ENCODE peak calls at places on chromosomes 11 and 22, in nine cellular contexts. One of them, this sample, is unnamed. For H3K4me1, the result is how much of the 10 kb centered on the place peaks cover.

GRCh38 chr11:44562836-44563460 is 2.5 kb upstream of the CD82 start:
- DNase-seq in CD8-positive, alpha-beta T cell: no peak
- DNase-seq in fibroblast of lung: no peak
- DNase-seq in cardiac muscle cell: no peak
- DNase-seq in A549: no peak
- DNase-seq in SK-N-SH: peak
- DNase-seq in tibial nerve: no peak
- DNase-seq in lung: no peak
- DNase-seq in H1: no peak
- DNase-seq in this sample: no peak

GRCh38 chr22:24977370-24978230 is 25.1 kb downstream of the KIAA1671 start:
- DNase-seq in cardiac muscle cell: peak
- DNase-seq in CD8-positive, alpha-beta T cell: no peak
- DNase-seq in SK-N-SH: no peak
- DNase-seq in fibroblast of lung: peak
- DNase-seq in A549: no peak
- DNase-seq in tibial nerve: peak
- DNase-seq in H1: no peak
- DNase-seq in lung: no peak
- DNase-seq in this sample: no peak

GRCh38 chr22:27802389-27803079 is 978 bp upstream of the MN1 start:
- DNase-seq in A549: no peak
- DNase-seq in SK-N-SH: no peak
- DNase-seq in lung: no peak
- DNase-seq in H1: no peak
- DNase-seq in cardiac muscle cell: no peak
- DNase-seq in fibroblast of lung: no peak
- DNase-seq in tibial nerve: no peak
- DNase-seq in CD8-positive, alpha-beta T cell: no peak
- DNase-seq in this sample: no peak

GRCh38 chr11:1234054-1234720 is 11.3 kb downstream of the MUC5B start:
- DNase-seq in tibial nerve: no peak
- DNase-seq in fibroblast of lung: no peak
- DNase-seq in SK-N-SH: peak
- DNase-seq in H1: no peak
- DNase-seq in CD8-positive, alpha-beta T cell: no peak
- DNase-seq in A549: no peak
- DNase-seq in cardiac muscle cell: no peak
- DNase-seq in lung: no peak
- DNase-seq in this sample: no peak

GRCh38 chr11:28833670-28834069 is 725.5 kb downstream of the METTL15 start:
- DNase-seq in SK-N-SH: no peak
- DNase-seq in fibroblast of lung: peak
- DNase-seq in CD8-positive, alpha-beta T cell: no peak
- DNase-seq in H1: no peak
- DNase-seq in A549: peak
- DNase-seq in lung: no peak
- DNase-seq in tibial nerve: no peak
- DNase-seq in cardiac muscle cell: peak
- DNase-seq in this sample: no peak

GRCh38 chr11:12330491-12331231 is 46.7 kb upstream of the PARVA start:
- DNase-seq in CD8-positive, alpha-beta T cell: no peak
- DNase-seq in A549: no peak
- DNase-seq in tibial nerve: no peak
- DNase-seq in cardiac muscle cell: peak
- DNase-seq in SK-N-SH: no peak
- DNase-seq in H1: no peak
- DNase-seq in lung: no peak
- DNase-seq in fibroblast of lung: peak
- DNase-seq in this sample: no peak

GRCh38 chr22:19292262-19293230 is 1.0 kb upstream of the CLTCL1 start:
- DNase-seq in lung: no peak
- DNase-seq in H1: no peak
- DNase-seq in cardiac muscle cell: peak
- DNase-seq in A549: no peak
- DNase-seq in CD8-positive, alpha-beta T cell: no peak
- DNase-seq in SK-N-SH: no peak
- DNase-seq in tibial nerve: no peak
- DNase-seq in fibroblast of lung: peak
- DNase-seq in this sample: no peak

GRCh38 chr11:124470516-124471231 is 25.2 kb upstream of the OR8B8 start:
- DNase-seq in H1: no peak
- DNase-seq in fibroblast of lung: no peak
- DNase-seq in SK-N-SH: no peak
- DNase-seq in cardiac muscle cell: peak
- DNase-seq in A549: no peak
- DNase-seq in tibial nerve: no peak
- DNase-seq in lung: no peak
- DNase-seq in CD8-positive, alpha-beta T cell: no peak
- DNase-seq in this sample: no peak

GRCh38 chr11:17752144-17752543 is 17.6 kb downstream of the KCNC1 start:
- DNase-seq in A549: no peak
- DNase-seq in fibroblast of lung: no peak
- DNase-seq in CD8-positive, alpha-beta T cell: no peak
- DNase-seq in SK-N-SH: no peak
- DNase-seq in tibial nerve: no peak
- DNase-seq in lung: no peak
- DNase-seq in cardiac muscle cell: no peak
- DNase-seq in H1: no peak
- DNase-seq in this sample: no peak

GRCh38 chr11:38246451-38246850 is 1648.4 kb upstream of the RAG2 start:
- DNase-seq in tibial nerve: no peak
- DNase-seq in lung: no peak
- DNase-seq in CD8-positive, alpha-beta T cell: no peak
- DNase-seq in SK-N-SH: no peak
- DNase-seq in A549: no peak
- DNase-seq in H1: no peak
- DNase-seq in fibroblast of lung: no peak
- DNase-seq in cardiac muscle cell: no peak
- DNase-seq in this sample: no peak

GRCh38 chr11:63766501-63767270 is 1.9 kb downstream of the ZFTA start:
- DNase-seq in fibroblast of lung: no peak
- DNase-seq in CD8-positive, alpha-beta T cell: no peak
- DNase-seq in A549: no peak
- DNase-seq in SK-N-SH: peak
- DNase-seq in tibial nerve: no peak
- DNase-seq in H1: no peak
- DNase-seq in cardiac muscle cell: no peak
- DNase-seq in lung: no peak
- DNase-seq in this sample: no peak

GRCh38 chr22:43203471-43203981 is 16.6 kb upstream of the TTLL12 start:
- DNase-seq in cardiac muscle cell: peak
- DNase-seq in H1: peak
- DNase-seq in CD8-positive, alpha-beta T cell: no peak
- DNase-seq in tibial nerve: no peak
- DNase-seq in fibroblast of lung: no peak
- DNase-seq in A549: no peak
- DNase-seq in SK-N-SH: no peak
- DNase-seq in lung: no peak
- DNase-seq in this sample: no peak

GRCh38 chr11:14041040-14041439 is 78.5 kb downstream of the SPON1 start:
- DNase-seq in SK-N-SH: no peak
- DNase-seq in H1: no peak
- DNase-seq in lung: no peak
- DNase-seq in A549: peak
- DNase-seq in tibial nerve: no peak
- DNase-seq in cardiac muscle cell: peak
- DNase-seq in CD8-positive, alpha-beta T cell: no peak
- DNase-seq in fibroblast of lung: peak
- DNase-seq in this sample: no peak

GRCh38 chr11:73478737-73479347 is 102.6 kb downstream of the RELT start:
- DNase-seq in lung: no peak
- DNase-seq in fibroblast of lung: peak
- DNase-seq in cardiac muscle cell: peak
- DNase-seq in SK-N-SH: peak
- DNase-seq in H1: no peak
- DNase-seq in CD8-positive, alpha-beta T cell: no peak
- DNase-seq in tibial nerve: no peak
- DNase-seq in A549: peak
- DNase-seq in this sample: no peak

DNA sequence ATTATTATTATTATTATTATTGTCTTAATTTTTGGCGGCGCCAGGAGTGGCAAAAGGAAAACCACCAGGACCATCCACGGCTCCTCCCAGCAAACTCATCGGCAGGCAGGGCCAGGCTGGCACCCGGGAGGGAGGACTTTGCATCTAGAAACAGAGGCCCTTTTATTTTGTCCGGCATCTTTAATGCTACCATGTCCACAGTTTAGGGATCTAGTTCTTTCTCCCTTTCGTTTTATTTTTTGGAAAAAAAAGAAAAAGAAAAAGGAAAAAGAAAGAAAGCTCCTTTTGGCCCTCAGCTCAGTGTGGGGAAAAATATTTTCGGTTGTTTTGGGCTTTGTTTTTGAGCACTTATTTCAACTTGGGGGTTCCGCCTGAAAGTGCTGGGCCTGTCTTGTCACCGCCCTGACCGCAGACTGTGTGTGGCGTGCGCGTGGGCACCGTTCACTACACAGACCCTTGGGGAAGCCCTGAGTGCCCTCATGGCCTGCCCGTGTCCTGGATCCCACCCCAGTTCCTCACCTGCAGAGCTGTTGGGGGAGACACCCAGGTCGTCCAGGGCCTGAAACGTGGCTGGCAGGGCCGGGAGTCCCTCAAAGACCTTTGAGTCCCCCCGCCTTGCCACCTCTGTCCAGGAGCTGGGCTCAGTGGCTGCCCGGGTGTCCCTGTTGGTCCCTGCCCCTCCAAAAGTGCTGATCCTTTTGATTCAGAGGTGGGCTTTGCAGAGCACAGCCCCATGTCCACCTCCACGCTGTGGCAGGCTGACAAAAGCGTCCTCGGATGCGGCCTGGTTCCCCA is 69.1 kb upstream of the PPARA start:
- DNase-seq in lung: no peak
- DNase-seq in A549: no peak
- DNase-seq in SK-N-SH: no peak
- DNase-seq in tibial nerve: peak
- DNase-seq in CD8-positive, alpha-beta T cell: no peak
- DNase-seq in fibroblast of lung: no peak
- DNase-seq in cardiac muscle cell: no peak
- DNase-seq in H1: no peak
- DNase-seq in this sample: no peak
- H3K4me1 ChIP-seq in lung: under half
- H3K4me1 ChIP-seq in A549: half or more
- H3K4me1 ChIP-seq in SK-N-SH: half or more
- H3K4me1 ChIP-seq in tibial nerve: half or more
- H3K4me1 ChIP-seq in CD8-positive, alpha-beta T cell: under half
- H3K4me1 ChIP-seq in fibroblast of lung: under half
- H3K4me1 ChIP-seq in cardiac muscle cell: under half
- H3K4me1 ChIP-seq in H1: under half
- H3K4me1 ChIP-seq in this sample: half or more

GRCh38 chr11:108135845-108136599 is 14.7 kb downstream of the ACAT1 start:
- DNase-seq in fibroblast of lung: peak
- DNase-seq in cardiac muscle cell: peak
- DNase-seq in A549: peak
- DNase-seq in SK-N-SH: no peak
- DNase-seq in lung: no peak
- DNase-seq in CD8-positive, alpha-beta T cell: no peak
- DNase-seq in tibial nerve: no peak
- DNase-seq in H1: no peak
- DNase-seq in this sample: no peak
- TF ChIP-seq CTCF in fibroblast of lung: peak
- TF ChIP-seq CTCF in cardiac muscle cell: peak
- TF ChIP-seq CTCF in A549: peak
- TF ChIP-seq CTCF in SK-N-SH: peak
- TF ChIP-seq CTCF in lung: no peak
- TF ChIP-seq CTCF in CD8-positive, alpha-beta T cell: no peak
- TF ChIP-seq CTCF in tibial nerve: no peak
- TF ChIP-seq CTCF in H1: no peak
- TF ChIP-seq CTCF in this sample: no peak

DNA sequence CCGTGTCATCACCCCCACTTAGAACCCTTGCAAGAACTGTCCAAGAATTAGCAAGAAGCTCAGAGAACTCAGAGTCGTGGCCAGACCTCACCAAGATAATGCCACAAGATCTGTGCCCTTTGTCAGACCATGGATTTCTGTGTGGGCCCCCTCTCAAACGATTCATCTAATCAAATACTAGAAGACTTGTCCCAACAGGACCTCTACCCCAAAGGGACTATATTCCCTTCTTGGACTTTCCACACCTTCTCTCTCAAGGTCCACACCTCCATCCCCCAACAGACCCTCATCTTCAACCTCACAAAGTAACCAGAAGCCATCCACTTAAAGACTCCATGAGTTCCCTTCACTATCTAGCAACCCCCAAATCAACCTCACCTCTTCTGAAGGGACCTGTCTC is 2.8 kb downstream of the POLR3H start:
- DNase-seq in lung: no peak
- DNase-seq in SK-N-SH: no peak
- DNase-seq in A549: no peak
- DNase-seq in fibroblast of lung: no peak
- DNase-seq in cardiac muscle cell: no peak
- DNase-seq in tibial nerve: no peak
- DNase-seq in H1: no peak
- DNase-seq in CD8-positive, alpha-beta T cell: no peak
- DNase-seq in this sample: no peak
- H3K4me1 ChIP-seq in lung: under half
- H3K4me1 ChIP-seq in SK-N-SH: under half
- H3K4me1 ChIP-seq in A549: under half
- H3K4me1 ChIP-seq in fibroblast of lung: under half
- H3K4me1 ChIP-seq in cardiac muscle cell: under half
- H3K4me1 ChIP-seq in tibial nerve: under half
- H3K4me1 ChIP-seq in H1: under half
- H3K4me1 ChIP-seq in CD8-positive, alpha-beta T cell: under half
- H3K4me1 ChIP-seq in this sample: under half

GRCh38 chr11:74550991-74551753 is 41.2 kb upstream of the POLD3 start:
- DNase-seq in tibial nerve: no peak
- DNase-seq in cardiac muscle cell: no peak
- DNase-seq in fibroblast of lung: no peak
- DNase-seq in CD8-positive, alpha-beta T cell: no peak
- DNase-seq in A549: no peak
- DNase-seq in H1: no peak
- DNase-seq in lung: no peak
- DNase-seq in SK-N-SH: no peak
- DNase-seq in this sample: no peak

GRCh38 chr11:74546752-74547151 is 45.6 kb upstream of the POLD3 start:
- DNase-seq in CD8-positive, alpha-beta T cell: no peak
- DNase-seq in lung: peak
- DNase-seq in SK-N-SH: no peak
- DNase-seq in H1: no peak
- DNase-seq in fibroblast of lung: no peak
- DNase-seq in A549: no peak
- DNase-seq in tibial nerve: no peak
- DNase-seq in cardiac muscle cell: no peak
- DNase-seq in this sample: no peak

GRCh38 chr11:74557526-74557925 is 34.9 kb upstream of the POLD3 start:
- DNase-seq in cardiac muscle cell: no peak
- DNase-seq in SK-N-SH: no peak
- DNase-seq in H1: no peak
- DNase-seq in lung: no peak
- DNase-seq in fibroblast of lung: no peak
- DNase-seq in CD8-positive, alpha-beta T cell: no peak
- DNase-seq in tibial nerve: no peak
- DNase-seq in A549: no peak
- DNase-seq in this sample: no peak

DNA sequence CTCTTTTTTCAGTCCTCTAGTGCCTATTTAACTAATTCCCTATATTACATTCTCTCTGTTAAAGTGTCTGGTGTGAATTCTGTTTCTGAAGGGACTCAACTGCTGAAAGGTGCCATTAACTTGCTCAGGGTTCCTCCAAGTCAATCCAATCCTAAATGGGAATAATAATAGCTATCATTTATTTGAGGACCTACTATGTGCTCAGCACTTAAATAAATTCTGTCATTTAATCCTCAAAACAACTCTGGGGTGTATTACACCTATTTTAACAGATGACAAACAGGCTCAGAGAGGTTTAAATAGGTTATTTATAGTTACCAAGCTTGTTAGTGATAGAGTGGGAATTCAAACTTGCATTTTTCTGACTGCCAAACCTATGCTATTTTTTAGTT is 40.6 kb upstream of the POLD3 start:
- DNase-seq in cardiac muscle cell: no peak
- DNase-seq in A549: no peak
- DNase-seq in lung: no peak
- DNase-seq in fibroblast of lung: no peak
- DNase-seq in tibial nerve: no peak
- DNase-seq in SK-N-SH: no peak
- DNase-seq in CD8-positive, alpha-beta T cell: no peak
- DNase-seq in H1: no peak
- DNase-seq in this sample: no peak
- TF ChIP-seq CTCF in cardiac muscle cell: no peak
- TF ChIP-seq CTCF in A549: no peak
- TF ChIP-seq CTCF in lung: no peak
- TF ChIP-seq CTCF in fibroblast of lung: no peak
- TF ChIP-seq CTCF in tibial nerve: no peak
- TF ChIP-seq CTCF in SK-N-SH: no peak
- TF ChIP-seq CTCF in CD8-positive, alpha-beta T cell: no peak
- TF ChIP-seq CTCF in H1: no peak
- TF ChIP-seq CTCF in this sample: no peak